ENCODE peak calls at places on chromosomes 6 and 20, in four cellular contexts. One of them, this sample, is unnamed.
A peak's percentile ranks its signal among the peaks of the same experiment; 100 is the strongest.

GRCh38 chr6:26175428-26176181 is 88.4 kb downstream of the HFE start:
- DNase-seq in GM23248: peak; percentile 72
- DNase-seq in ELR: peak; percentile 75
- DNase-seq in nephron progenitor cell: peak; percentile 41
- DNase-seq in this sample: peak; percentile 83

GRCh38 chr6:105318660-105319059 is 84.2 kb downstream of the PREP start:
- DNase-seq in GM23248: peak; percentile 87
- DNase-seq in ELR: peak; percentile 91
- DNase-seq in nephron progenitor cell: no peak
- DNase-seq in this sample: peak; percentile 86

GRCh38 chr6:164035912-164036485 is 621.5 kb downstream of the QKI start:
- DNase-seq in GM23248: no peak
- DNase-seq in ELR: no peak
- DNase-seq in nephron progenitor cell: no peak
- DNase-seq in this sample: no peak

GRCh38 chr20:63747622-63748355 is 8.2 kb downstream of the SLC2A4RG start:
- DNase-seq in GM23248: no peak
- DNase-seq in ELR: no peak
- DNase-seq in nephron progenitor cell: no peak
- DNase-seq in this sample: no peak

GRCh38 chr20:59032023-59032712 is at the start of gene ATP5F1E:
- DNase-seq in GM23248: peak; percentile 98
- DNase-seq in ELR: peak; percentile 98
- DNase-seq in nephron progenitor cell: peak; percentile 97
- DNase-seq in this sample: peak; percentile 98

GRCh38 chr20:3494218-3494617 is 23.4 kb downstream of the ATRN start:
- DNase-seq in GM23248: no peak
- DNase-seq in ELR: no peak
- DNase-seq in nephron progenitor cell: no peak
- DNase-seq in this sample: no peak

GRCh38 chr6:56314683-56315523 is 67.5 kb upstream of the COL21A1 start:
- DNase-seq in GM23248: peak; percentile 57
- DNase-seq in ELR: peak; percentile 67
- DNase-seq in nephron progenitor cell: peak; percentile 50
- DNase-seq in this sample: peak; percentile 40

GRCh38 chr6:161694995-161695394 is 421.1 kb upstream of the AGPAT4 start:
- DNase-seq in GM23248: peak; percentile 62
- DNase-seq in ELR: peak; percentile 28
- DNase-seq in nephron progenitor cell: no peak
- DNase-seq in this sample: no peak

GRCh38 chr20:46808565-46808964 is 86.1 kb upstream of the EYA2 start:
- DNase-seq in GM23248: no peak
- DNase-seq in ELR: no peak
- DNase-seq in nephron progenitor cell: no peak
- DNase-seq in this sample: no peak

GRCh38 chr6:27178001-27178730 is 69.3 kb upstream of the PRSS16 start:
- DNase-seq in GM23248: peak; percentile 83
- DNase-seq in ELR: peak; percentile 89
- DNase-seq in nephron progenitor cell: peak; percentile 45
- DNase-seq in this sample: peak; percentile 84

GRCh38 chr6:315921-316752 is 23.9 kb downstream of the DUSP22 start:
- DNase-seq in GM23248: no peak
- DNase-seq in ELR: no peak
- DNase-seq in nephron progenitor cell: no peak
- DNase-seq in this sample: no peak

GRCh38 chr6:99241905-99242534 is 107.5 kb downstream of the FAXC start:
- DNase-seq in GM23248: peak; percentile 47
- DNase-seq in ELR: peak; percentile 52
- DNase-seq in nephron progenitor cell: peak; percentile 23
- DNase-seq in this sample: peak; percentile 74

GRCh38 chr6:165663283-165663735 is 268 bp upstream of the PDE10A start:
- DNase-seq in GM23248: peak; percentile 40
- DNase-seq in ELR: no peak
- DNase-seq in nephron progenitor cell: no peak
- DNase-seq in this sample: no peak

GRCh38 chr6:22082278-22082677 is 214.6 kb downstream of the PRL start:
- DNase-seq in GM23248: peak; percentile 49
- DNase-seq in ELR: no peak
- DNase-seq in nephron progenitor cell: no peak
- DNase-seq in this sample: no peak

GRCh38 chr20:48875914-48876240 is 45.6 kb upstream of the ARFGEF2 start:
- DNase-seq in GM23248: peak; percentile 81
- DNase-seq in ELR: peak; percentile 80
- DNase-seq in nephron progenitor cell: no peak
- DNase-seq in this sample: peak; percentile 19

GRCh38 chr6:46850781-46851180 is 57.6 kb downstream of the MEP1A start:
- DNase-seq in GM23248: no peak
- DNase-seq in ELR: no peak
- DNase-seq in nephron progenitor cell: no peak
- DNase-seq in this sample: no peak

GRCh38 chr6:42316981-42317380 is 99.3 kb upstream of the MRPS10 start:
- DNase-seq in GM23248: no peak
- DNase-seq in ELR: no peak
- DNase-seq in nephron progenitor cell: no peak
- DNase-seq in this sample: no peak

GRCh38 chr6:16205377-16206144 is 32.8 kb upstream of the GMPR start:
- DNase-seq in GM23248: peak; percentile 86
- DNase-seq in ELR: peak; percentile 48
- DNase-seq in nephron progenitor cell: peak; percentile 59
- DNase-seq in this sample: no peak

GRCh38 chr6:26086214-26086613 is 1.0 kb upstream of the HFE start:
- DNase-seq in GM23248: no peak
- DNase-seq in ELR: no peak
- DNase-seq in nephron progenitor cell: no peak
- DNase-seq in this sample: no peak

GRCh38 chr6:31614674-31615578 is at the start of gene AIF1:
- DNase-seq in GM23248: no peak
- DNase-seq in ELR: no peak
- DNase-seq in nephron progenitor cell: no peak
- DNase-seq in this sample: no peak

GRCh38 chr20:10487354-10488115 is 52.4 kb downstream of the SLX4IP start:
- DNase-seq in GM23248: peak; percentile 61
- DNase-seq in ELR: peak; percentile 61
- DNase-seq in nephron progenitor cell: no peak
- DNase-seq in this sample: no peak

GRCh38 chr20:38825901-38826625 is 20.6 kb downstream of the PPP1R16B start:
- DNase-seq in GM23248: peak; percentile 46
- DNase-seq in ELR: peak; percentile 36
- DNase-seq in nephron progenitor cell: peak; percentile 33
- DNase-seq in this sample: peak; percentile 29

GRCh38 chr20:47489448-47489872 is 12.2 kb upstream of the NCOA3 start:
- DNase-seq in GM23248: no peak
- DNase-seq in ELR: no peak
- DNase-seq in nephron progenitor cell: no peak
- DNase-seq in this sample: no peak

GRCh38 chr6:89237158-89237557 is 20.0 kb upstream of the GABRR1 start:
- DNase-seq in GM23248: no peak
- DNase-seq in ELR: no peak
- DNase-seq in nephron progenitor cell: no peak
- DNase-seq in this sample: no peak

GRCh38 chr6:13101985-13102384 is 226.4 kb downstream of the TBC1D7 start:
- DNase-seq in GM23248: no peak
- DNase-seq in ELR: no peak
- DNase-seq in nephron progenitor cell: no peak
- DNase-seq in this sample: no peak

GRCh38 chr20:36833275-36834020 is 42.5 kb upstream of the TLDC2 start:
- DNase-seq in GM23248: peak; percentile 53
- DNase-seq in ELR: no peak
- DNase-seq in nephron progenitor cell: peak; percentile 17
- DNase-seq in this sample: no peak

This sample was measured in RKO.